ENCODE peak calls at places on chromosomes 11 and 22, in seven cellular contexts. Q, S, P, B, R, U and A are unnamed samples.

GRCh38 chr22:46416537-46417267 is 81.2 kb downstream of the TRMU start:
- DNase-seq in Q (no peak), S (no peak), P (peak), B (no peak), R (no peak), U (no peak), A (no peak)

GRCh38 chr11:109775686-109776085 is 317.5 kb upstream of the ZC3H12C start:
- DNase-seq in Q (no peak), S (no peak), P (no peak), B (no peak), R (no peak), U (no peak), A (no peak)

GRCh38 chr11:65442952-65443351 is 20.4 kb downstream of the NEAT1 start:
- DNase-seq in Q (peak), S (peak), P (no peak), B (no peak), R (no peak), U (no peak), A (peak)

GRCh38 chr22:36334081-36334831 is 53.5 kb downstream of the MYH9 start:
- DNase-seq in Q (peak), S (no peak), P (no peak), B (peak), R (no peak), U (no peak), A (no peak)

GRCh38 chr22:50293441-50294318 is 13.8 kb downstream of the PLXNB2 start:
- DNase-seq in Q (peak), S (peak), P (peak), B (peak), R (no peak), U (no peak), A (peak)

GRCh38 chr11:130227373-130227772 is 67.8 kb downstream of the ST14 start:
- DNase-seq in Q (no peak), S (no peak), P (no peak), B (no peak), R (no peak), U (no peak), A (no peak)

GRCh38 chr11:111913031-111913861 is 712 bp downstream of the HSPB2 start:
- DNase-seq in Q (no peak), S (no peak), P (peak), B (no peak), R (no peak), U (no peak), A (no peak)

GRCh38 chr11:11451501-11452005 is 98.5 kb upstream of the CSNK2A3 start:
- DNase-seq in Q (no peak), S (peak), P (no peak), B (no peak), R (no peak), U (no peak), A (peak)

GRCh38 chr11:108803781-108804180 is 138.9 kb downstream of the DDX10 start:
- DNase-seq in Q (no peak), S (no peak), P (peak), B (no peak), R (no peak), U (no peak), A (no peak)

GRCh38 chr11:81744336-81745116 is 989.1 kb downstream of the FAM181B start:
- DNase-seq in Q (no peak), S (no peak), P (no peak), B (no peak), R (no peak), U (no peak), A (no peak)

GRCh38 chr11:61392991-61393595 is 706 bp downstream of the TMEM216 start:
- DNase-seq in Q (peak), S (peak), P (peak), B (no peak), R (no peak), U (no peak), A (no peak)

GRCh38 chr11:113119074-113119473 is 157.9 kb downstream of the NCAM1 start:
- DNase-seq in Q (no peak), S (no peak), P (no peak), B (no peak), R (no peak), U (no peak), A (no peak)

GRCh38 chr11:131231317-131231716 is 139.1 kb upstream of the NTM start:
- DNase-seq in Q (no peak), S (no peak), P (no peak), B (no peak), R (no peak), U (no peak), A (no peak)

GRCh38 chr22:19586922-19587684 is 62.9 kb upstream of the CLDN5 start:
- DNase-seq in Q (no peak), S (no peak), P (no peak), B (no peak), R (no peak), U (no peak), A (no peak)